ENCODE peak calls at places on chromosomes 13 and 19, in seven cellular contexts. One of them, this sample, is unnamed.

GRCh38 chr19:48613024-48613851 is 1.6 kb downstream of the FAM83E start:
- DNase-seq in NCI-H345: no peak
- DNase-seq in T1000: no peak
- DNase-seq in mesenchymal stem cell: no peak
- DNase-seq in sciatic nerve: no peak
- DNase-seq in HL-60: no peak
- DNase-seq in hypothalamus: no peak
- DNase-seq in this sample: peak; percentile 18

GRCh38 chr13:43720780-43721397 is 65.9 kb downstream of the ENOX1 start:
- DNase-seq in NCI-H345: no peak
- DNase-seq in T1000: no peak
- DNase-seq in mesenchymal stem cell: peak; percentile 70
- DNase-seq in sciatic nerve: no peak
- DNase-seq in HL-60: no peak
- DNase-seq in hypothalamus: no peak
- DNase-seq in this sample: no peak

GRCh38 chr19:44356383-44357111 is at the start of gene ZNF112:
- DNase-seq in NCI-H345: peak; percentile 95
- DNase-seq in T1000: peak; percentile 79
- DNase-seq in mesenchymal stem cell: peak; percentile 93
- DNase-seq in sciatic nerve: peak; percentile 89
- DNase-seq in HL-60: peak; percentile 68
- DNase-seq in hypothalamus: peak; percentile 88
- DNase-seq in this sample: peak; percentile 78

GRCh38 chr19:12773571-12773970 is 1.8 kb downstream of the HOOK2 start:
- DNase-seq in NCI-H345: no peak
- DNase-seq in T1000: no peak
- DNase-seq in mesenchymal stem cell: peak; percentile 41
- DNase-seq in sciatic nerve: no peak
- DNase-seq in HL-60: no peak
- DNase-seq in hypothalamus: no peak
- DNase-seq in this sample: no peak

GRCh38 chr19:2237051-2237868 is 636 bp downstream of the SF3A2 start:
- DNase-seq in NCI-H345: no peak
- DNase-seq in T1000: no peak
- DNase-seq in mesenchymal stem cell: no peak
- DNase-seq in sciatic nerve: no peak
- DNase-seq in HL-60: no peak
- DNase-seq in hypothalamus: no peak
- DNase-seq in this sample: no peak

GRCh38 chr19:13764821-13765394 is 586 bp downstream of the MRI1 start:
- DNase-seq in NCI-H345: no peak
- DNase-seq in T1000: no peak
- DNase-seq in mesenchymal stem cell: peak; percentile 27
- DNase-seq in sciatic nerve: no peak
- DNase-seq in HL-60: peak; percentile 27
- DNase-seq in hypothalamus: no peak
- DNase-seq in this sample: no peak

GRCh38 chr19:15452111-15453047 is 2.6 kb upstream of the WIZ start:
- DNase-seq in NCI-H345: peak; percentile 19
- DNase-seq in T1000: peak; percentile 56
- DNase-seq in mesenchymal stem cell: peak; percentile 90
- DNase-seq in sciatic nerve: peak; percentile 94
- DNase-seq in HL-60: no peak
- DNase-seq in hypothalamus: no peak
- DNase-seq in this sample: no peak

GRCh38 chr13:28027070-28027469 is 38.6 kb upstream of the URAD start:
- DNase-seq in NCI-H345: no peak
- DNase-seq in T1000: no peak
- DNase-seq in mesenchymal stem cell: no peak
- DNase-seq in sciatic nerve: no peak
- DNase-seq in HL-60: no peak
- DNase-seq in hypothalamus: no peak
- DNase-seq in this sample: no peak

GRCh38 chr13:24265453-24265852 is 43.9 kb upstream of the C1QTNF9 start:
- DNase-seq in NCI-H345: no peak
- DNase-seq in T1000: no peak
- DNase-seq in mesenchymal stem cell: no peak
- DNase-seq in sciatic nerve: no peak
- DNase-seq in HL-60: no peak
- DNase-seq in hypothalamus: no peak
- DNase-seq in this sample: no peak

GRCh38 chr13:114079601-114080536 is 52.6 kb downstream of the RASA3 start:
- DNase-seq in NCI-H345: no peak
- DNase-seq in T1000: no peak
- DNase-seq in mesenchymal stem cell: no peak
- DNase-seq in sciatic nerve: peak; percentile 64
- DNase-seq in HL-60: no peak
- DNase-seq in hypothalamus: no peak
- DNase-seq in this sample: no peak